ENCODE peak calls at places on chromosomes 6 and 20, in six cellular contexts. N is GM12892, U is breast epithelium, T is sigmoid colon, O is upper lobe of left lung, G is H1. R is an unnamed sample.

GRCh38 chr20:24863356-24863755 is 85.7 kb upstream of the CST7 start:
- DNase-seq in N (no peak), G (no peak), O (no peak), U (no peak), T (no peak), R (no peak)

GRCh38 chr6:163253556-163254213 is 160.8 kb upstream of the QKI start:
- DNase-seq in T (no peak), N (no peak), G (no peak), O (no peak), U (no peak), R (no peak)

GRCh38 chr6:130167655-130168054 is 55.1 kb downstream of the SAMD3 start:
- DNase-seq in T (no peak), G (no peak), O (no peak), N (no peak), U (no peak), R (no peak)

GRCh38 chr6:1527098-1527497 is 82.6 kb upstream of the FOXC1 start:
- DNase-seq in N (peak), U (no peak), G (no peak), T (no peak), O (no peak), R (peak)

GRCh38 chr20:24481188-24481587 is 11.8 kb downstream of the SYNDIG1 start:
- DNase-seq in O (no peak), T (peak), N (no peak), U (no peak), G (no peak), R (no peak)

GRCh38 chr6:144223686-144224085 is 61.4 kb upstream of the UTRN start:
- DNase-seq in U (no peak), G (no peak), T (no peak), N (no peak), O (no peak), R (no peak)

GRCh38 chr6:247353-247752 is 44.9 kb upstream of the DUSP22 start:
- DNase-seq in O (no peak), G (no peak), T (no peak), U (no peak), N (no peak), R (no peak)

GRCh38 chr20:23684261-23684660 is 4.6 kb downstream of the CST4 start:
- DNase-seq in U (no peak), O (no peak), T (no peak), N (no peak), G (peak), R (no peak)

GRCh38 chr6:26553739-26554668 is 15.8 kb downstream of the HMGN4 start:
- DNase-seq in G (peak), O (no peak), U (no peak), N (no peak), T (peak), R (no peak)

GRCh38 chr6:142856857-142857608 is 87.9 kb downstream of the HIVEP2 start:
- DNase-seq in U (no peak), T (no peak), G (no peak), O (no peak), N (no peak), R (no peak)

GRCh38 chr20:44733341-44734069 is 12.2 kb upstream of the KCNK15 start:
- DNase-seq in G (peak), N (peak), T (peak), U (peak), O (no peak), R (peak)
- TF ChIP-seq POLR2AphosphoS5 in G (no peak), N (no peak), T (no peak), U (peak), O (no peak), R (no peak)

GRCh38 chr6:100565439-100566104 is 100.9 kb upstream of the SIM1 start:
- DNase-seq in O (no peak), T (no peak), U (no peak), G (no peak), N (no peak), R (no peak)
- TF ChIP-seq POLR2A in O (no peak), T (no peak), U (no peak), G (no peak), N (no peak), R (no peak)

GRCh38 chr6:168559574-168560098 is 118.7 kb downstream of the SMOC2 start:
- DNase-seq in N (no peak), G (no peak), U (no peak), T (no peak), O (no peak), R (no peak)
- TF ChIP-seq POLR2AphosphoS5 in N (no peak), G (no peak), U (no peak), T (no peak), O (no peak), R (no peak)

GRCh38 chr6:36683656-36684446 is 5.3 kb downstream of the CDKN1A start:
- DNase-seq in G (no peak), N (no peak), O (peak), U (no peak), T (no peak), R (no peak)
- TF ChIP-seq POLR2A in G (no peak), N (peak), O (no peak), U (no peak), T (no peak), R (no peak)

GRCh38 chr6:92688328-92688727 is 731.0 kb downstream of the EPHA7 start:
- DNase-seq in T (no peak), U (no peak), G (no peak), O (no peak), N (no peak), R (no peak)
- TF ChIP-seq POLR2AphosphoS5 in T (no peak), U (no peak), G (no peak), O (no peak), N (no peak), R (no peak)

GRCh38 chr6:166379800-166380199 is 2.9 kb downstream of the MPC1 start:
- DNase-seq in U (no peak), G (no peak), N (no peak), T (no peak), O (no peak), R (no peak)

GRCh38 chr6:166381381-166381732 is 1.4 kb downstream of the MPC1 start:
- DNase-seq in O (no peak), T (no peak), U (no peak), G (no peak), N (no peak), R (no peak)

GRCh38 chr6:166381733-166382499 is 824 bp downstream of the MPC1 start:
- DNase-seq in O (peak), G (peak), N (peak), T (peak), U (peak), R (peak)

GRCh38 chr6:166382933-166383816 is at the start of gene MPC1:
- DNase-seq in N (peak), T (peak), O (peak), G (peak), U (peak), R (peak)

GRCh38 chr6:166382500-166382932 is 224 bp downstream of the MPC1 start:
- DNase-seq in O (no peak), T (peak), G (no peak), U (no peak), N (no peak), R (no peak)
- TF ChIP-seq POLR2A in O (no peak), T (no peak), G (no peak), U (no peak), N (peak), R (peak)

GRCh38 chr6:2973656-2974055 is 2.3 kb upstream of the SERPINB6 start:
- DNase-seq in N (no peak), O (no peak), G (no peak), T (no peak), U (no peak), R (no peak)
- TF ChIP-seq POLR2AphosphoS5 in N (no peak), O (no peak), G (no peak), T (no peak), U (no peak), R (no peak)

GRCh38 chr6:3023663-3024483 is 24.2 kb downstream of the NQO2 start:
- DNase-seq in N (peak), G (peak), O (peak), T (peak), U (peak), R (peak)
- TF ChIP-seq POLR2A in N (peak), G (no peak), O (no peak), T (peak), U (no peak), R (peak)

R was measured in GM12891.